ENCODE peak calls at places on chromosomes 6 and 20, in five cellular contexts. One of them, this sample, is unnamed.

GRCh38 chr6:129120856-129121255 is 237.9 kb downstream of the LAMA2 start:
- DNase-seq in SK-N-SH: no peak
- DNase-seq in AG10803: peak; percentile 54
- DNase-seq in keratinocyte: no peak
- DNase-seq in bronchial epithelial cell: no peak
- DNase-seq in this sample: no peak

GRCh38 chr6:161204866-161205557 is 68.8 kb downstream of the AGPAT4 start:
- DNase-seq in AG10803: peak; percentile 35
- DNase-seq in keratinocyte: no peak
- DNase-seq in bronchial epithelial cell: no peak
- DNase-seq in SK-N-SH: no peak
- DNase-seq in this sample: no peak

GRCh38 chr20:24693466-24694156 is 224.2 kb downstream of the SYNDIG1 start:
- DNase-seq in keratinocyte: no peak
- DNase-seq in AG10803: no peak
- DNase-seq in bronchial epithelial cell: no peak
- DNase-seq in SK-N-SH: peak; percentile 8
- DNase-seq in this sample: no peak

GRCh38 chr6:108526739-108527174 is 34.0 kb upstream of the FOXO3 start:
- DNase-seq in keratinocyte: no peak
- DNase-seq in SK-N-SH: peak; percentile 64
- DNase-seq in AG10803: peak; percentile 55
- DNase-seq in bronchial epithelial cell: peak; percentile 44
- DNase-seq in this sample: peak; percentile 65

GRCh38 chr20:37357481-37358365 is 11.8 kb downstream of the SRC start:
- DNase-seq in bronchial epithelial cell: no peak
- DNase-seq in AG10803: no peak
- DNase-seq in keratinocyte: no peak
- DNase-seq in SK-N-SH: peak; percentile 12
- DNase-seq in this sample: no peak

GRCh38 chr6:32627831-32628230 is 9.4 kb upstream of the HLA-DQA1 start:
- DNase-seq in SK-N-SH: no peak
- DNase-seq in keratinocyte: no peak
- DNase-seq in bronchial epithelial cell: peak; percentile 44
- DNase-seq in AG10803: peak; percentile 6
- DNase-seq in this sample: peak; percentile 41

GRCh38 chr6:167932468-167933276 is 64.8 kb upstream of the KIF25 start:
- DNase-seq in keratinocyte: no peak
- DNase-seq in SK-N-SH: no peak
- DNase-seq in AG10803: peak; percentile 35
- DNase-seq in bronchial epithelial cell: peak; percentile 85
- DNase-seq in this sample: peak; percentile 44

GRCh38 chr6:152859225-152859624 is 108.6 kb downstream of the VIP start:
- DNase-seq in keratinocyte: no peak
- DNase-seq in SK-N-SH: no peak
- DNase-seq in AG10803: no peak
- DNase-seq in bronchial epithelial cell: no peak
- DNase-seq in this sample: peak; percentile 0

DNA sequence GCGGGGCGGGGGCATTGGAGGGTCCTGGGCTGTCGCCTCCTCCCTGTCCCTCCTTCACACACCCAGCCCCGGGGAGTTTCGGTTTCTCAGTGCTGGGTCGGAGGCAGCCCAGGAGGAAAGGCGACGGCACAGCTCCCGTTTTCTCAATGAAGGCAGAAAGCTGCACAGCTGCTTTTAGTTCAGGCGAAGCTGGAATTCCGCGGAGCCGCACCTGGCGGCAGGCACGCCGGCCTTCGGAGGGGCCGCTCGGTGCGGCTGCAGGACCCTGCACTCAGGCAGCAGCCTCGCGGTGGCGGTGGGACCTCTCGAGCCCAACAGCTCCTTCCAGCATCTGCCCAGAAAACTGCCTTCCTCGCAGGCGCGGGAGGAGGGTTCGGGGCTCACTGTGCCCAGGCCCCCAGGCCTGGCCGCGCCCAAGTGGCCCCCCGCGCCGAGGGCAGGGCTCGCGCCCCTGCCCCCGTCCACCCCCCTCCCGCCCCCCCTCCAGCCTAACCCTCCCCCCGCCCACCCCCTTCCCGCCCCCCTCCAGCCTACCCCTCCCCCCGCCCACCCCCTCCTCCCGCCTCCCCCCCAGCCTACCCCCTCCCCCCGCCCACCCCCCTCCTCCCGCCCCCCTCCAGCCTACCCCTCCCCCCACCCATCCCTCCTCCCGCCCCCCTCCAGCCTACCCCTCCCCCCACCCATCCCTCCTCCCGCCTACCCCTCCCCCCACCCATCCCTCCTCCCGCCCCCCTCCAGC is 4.8 kb downstream of the FOXQ1 start:
- DNase-seq in bronchial epithelial cell: no peak
- DNase-seq in keratinocyte: no peak
- DNase-seq in AG10803: no peak
- DNase-seq in SK-N-SH: peak; percentile 35
- DNase-seq in this sample: no peak
- H3K4me3 ChIP-seq in bronchial epithelial cell: peak overlapping the region; percentile 53
- H3K4me3 ChIP-seq in keratinocyte: peak overlapping the region; percentile 45
- H3K4me3 ChIP-seq in AG10803: peak overlapping the region; percentile 62
- H3K4me3 ChIP-seq in SK-N-SH: peak overlapping the region; percentile 58
- H3K4me3 ChIP-seq in this sample: peak overlapping the region; percentile 55

DNA sequence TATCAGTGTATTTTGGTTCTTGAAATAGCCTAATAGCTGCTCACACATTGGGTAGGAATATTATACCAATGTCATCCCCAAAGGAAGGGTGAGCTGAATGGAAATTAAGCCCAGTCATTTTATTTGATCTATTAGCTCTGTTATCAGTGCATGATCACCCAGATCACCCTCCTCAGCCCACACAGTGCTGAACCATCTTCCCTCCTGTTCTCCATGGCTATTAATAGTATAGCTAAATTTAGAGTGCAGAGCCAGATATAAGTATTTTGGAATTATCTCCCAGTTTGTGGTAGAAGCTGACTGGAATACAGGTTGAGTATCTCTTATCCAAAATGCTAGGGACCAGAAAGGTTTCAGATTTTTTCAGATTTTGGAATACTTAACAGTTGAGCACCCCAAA is 45.4 kb downstream of the KCTD20 start:
- DNase-seq in SK-N-SH: no peak
- DNase-seq in AG10803: no peak
- DNase-seq in bronchial epithelial cell: no peak
- DNase-seq in keratinocyte: no peak
- DNase-seq in this sample: no peak
- TF ChIP-seq CTCF in SK-N-SH: no peak
- TF ChIP-seq CTCF in AG10803: no peak
- TF ChIP-seq CTCF in bronchial epithelial cell: no peak
- TF ChIP-seq CTCF in keratinocyte: no peak
- TF ChIP-seq CTCF in this sample: no peak

GRCh38 chr20:49924247-49924646 is 8.9 kb upstream of the SPATA2 start:
- DNase-seq in SK-N-SH: no peak
- DNase-seq in bronchial epithelial cell: no peak
- DNase-seq in keratinocyte: no peak
- DNase-seq in AG10803: no peak
- DNase-seq in this sample: no peak

GRCh38 chr20:49929142-49929494 is 7.1 kb upstream of the RNF114 start:
- DNase-seq in keratinocyte: no peak
- DNase-seq in AG10803: no peak
- DNase-seq in bronchial epithelial cell: no peak
- DNase-seq in SK-N-SH: no peak
- DNase-seq in this sample: no peak

GRCh38 chr20:49925901-49926454 is 10.2 kb upstream of the RNF114 start:
- DNase-seq in keratinocyte: no peak
- DNase-seq in AG10803: no peak
- DNase-seq in SK-N-SH: no peak
- DNase-seq in bronchial epithelial cell: no peak
- DNase-seq in this sample: peak; percentile 24

GRCh38 chr20:49928411-49929141 is 7.6 kb upstream of the RNF114 start:
- DNase-seq in bronchial epithelial cell: peak; percentile 77
- DNase-seq in AG10803: peak; percentile 83
- DNase-seq in keratinocyte: no peak
- DNase-seq in SK-N-SH: peak; percentile 83
- DNase-seq in this sample: peak; percentile 94
- H3K4me3 ChIP-seq in bronchial epithelial cell: no peak overlapping the region
- H3K4me3 ChIP-seq in AG10803: no peak overlapping the region
- H3K4me3 ChIP-seq in keratinocyte: peak overlapping the region; percentile 14
- H3K4me3 ChIP-seq in SK-N-SH: peak overlapping the region; percentile 28
- H3K4me3 ChIP-seq in this sample: no peak overlapping the region

GRCh38 chr6:43572015-43572414 is 3.8 kb downstream of the XPO5 start:
- DNase-seq in SK-N-SH: no peak
- DNase-seq in bronchial epithelial cell: no peak
- DNase-seq in AG10803: no peak
- DNase-seq in keratinocyte: no peak
- DNase-seq in this sample: no peak
- TF ChIP-seq CTCF in SK-N-SH: no peak
- TF ChIP-seq CTCF in bronchial epithelial cell: no peak
- TF ChIP-seq CTCF in AG10803: no peak
- TF ChIP-seq CTCF in keratinocyte: no peak
- TF ChIP-seq CTCF in this sample: no peak

GRCh38 chr6:33744895-33745546 is 1.7 kb downstream of the IP6K3 start:
- DNase-seq in AG10803: no peak
- DNase-seq in keratinocyte: no peak
- DNase-seq in bronchial epithelial cell: no peak
- DNase-seq in SK-N-SH: no peak
- DNase-seq in this sample: no peak
- H3K4me3 ChIP-seq in AG10803: no peak overlapping the region
- H3K4me3 ChIP-seq in keratinocyte: no peak overlapping the region
- H3K4me3 ChIP-seq in bronchial epithelial cell: no peak overlapping the region
- H3K4me3 ChIP-seq in SK-N-SH: no peak overlapping the region
- H3K4me3 ChIP-seq in this sample: no peak overlapping the region

GRCh38 chr6:132937466-132937906 is 123.1 kb downstream of the RPS12 start:
- DNase-seq in AG10803: peak; percentile 16
- DNase-seq in keratinocyte: no peak
- DNase-seq in bronchial epithelial cell: peak; percentile 74
- DNase-seq in SK-N-SH: peak; percentile 43
- DNase-seq in this sample: peak; percentile 58
- TF ChIP-seq CTCF in AG10803: peak; percentile 56
- TF ChIP-seq CTCF in keratinocyte: peak; percentile 66
- TF ChIP-seq CTCF in bronchial epithelial cell: peak; percentile 74
- TF ChIP-seq CTCF in SK-N-SH: peak; percentile 66
- TF ChIP-seq CTCF in this sample: peak; percentile 41

GRCh38 chr6:147903321-147903720 is 394.8 kb downstream of the SAMD5 start:
- DNase-seq in bronchial epithelial cell: no peak
- DNase-seq in SK-N-SH: no peak
- DNase-seq in AG10803: no peak
- DNase-seq in keratinocyte: no peak
- DNase-seq in this sample: no peak

GRCh38 chr6:147905721-147906120 is 397.2 kb downstream of the SAMD5 start:
- DNase-seq in keratinocyte: no peak
- DNase-seq in bronchial epithelial cell: no peak
- DNase-seq in AG10803: peak; percentile 6
- DNase-seq in SK-N-SH: no peak
- DNase-seq in this sample: no peak

GRCh38 chr6:147906361-147906760 is 397.9 kb downstream of the SAMD5 start:
- DNase-seq in keratinocyte: no peak
- DNase-seq in AG10803: no peak
- DNase-seq in SK-N-SH: no peak
- DNase-seq in bronchial epithelial cell: peak; percentile 32
- DNase-seq in this sample: peak; percentile 77

GRCh38 chr6:147904416-147904815 is 395.9 kb downstream of the SAMD5 start:
- DNase-seq in keratinocyte: no peak
- DNase-seq in bronchial epithelial cell: peak; percentile 3
- DNase-seq in AG10803: no peak
- DNase-seq in SK-N-SH: no peak
- DNase-seq in this sample: no peak

DNA sequence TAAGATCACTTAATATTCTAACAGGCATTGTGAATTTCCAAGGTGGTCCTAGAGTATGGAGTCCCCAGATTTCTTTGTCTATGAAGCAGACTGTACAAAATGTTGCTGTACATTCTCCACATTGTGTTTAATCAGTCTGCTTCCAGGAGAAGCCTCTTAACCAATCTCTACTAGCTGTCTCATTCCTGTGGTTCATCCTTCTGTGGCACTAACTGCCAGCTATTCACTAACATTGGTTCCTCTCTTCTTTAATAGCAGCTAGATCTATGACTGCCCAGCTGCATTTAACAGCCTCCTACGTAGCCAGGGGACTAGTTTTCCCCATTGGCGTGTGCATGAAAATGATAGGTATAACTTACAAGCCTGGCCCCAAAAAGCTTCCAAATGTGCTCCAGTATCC is 395.4 kb downstream of the SAMD5 start:
- DNase-seq in bronchial epithelial cell: no peak
- DNase-seq in keratinocyte: no peak
- DNase-seq in AG10803: no peak
- DNase-seq in SK-N-SH: no peak
- DNase-seq in this sample: no peak
- H3K4me3 ChIP-seq in bronchial epithelial cell: no peak overlapping the region
- H3K4me3 ChIP-seq in keratinocyte: no peak overlapping the region
- H3K4me3 ChIP-seq in AG10803: no peak overlapping the region
- H3K4me3 ChIP-seq in SK-N-SH: no peak overlapping the region
- H3K4me3 ChIP-seq in this sample: no peak overlapping the region

GRCh38 chr6:16766043-16766521 is 4.8 kb upstream of the ATXN1 start:
- DNase-seq in bronchial epithelial cell: peak; percentile 82
- DNase-seq in AG10803: peak; percentile 96
- DNase-seq in keratinocyte: no peak
- DNase-seq in SK-N-SH: no peak
- DNase-seq in this sample: peak; percentile 94

GRCh38 chr6:16765235-16765634 is 4.0 kb upstream of the ATXN1 start:
- DNase-seq in SK-N-SH: no peak
- DNase-seq in bronchial epithelial cell: no peak
- DNase-seq in AG10803: no peak
- DNase-seq in keratinocyte: no peak
- DNase-seq in this sample: no peak

GRCh38 chr6:16762547-16763477 is 1.6 kb upstream of the ATXN1 start:
- DNase-seq in keratinocyte: no peak
- DNase-seq in SK-N-SH: peak; percentile 61
- DNase-seq in AG10803: peak; percentile 89
- DNase-seq in bronchial epithelial cell: peak; percentile 97
- DNase-seq in this sample: peak; percentile 93

GRCh38 chr6:16762265-16762546 is 946 bp upstream of the ATXN1 start:
- DNase-seq in SK-N-SH: no peak
- DNase-seq in keratinocyte: no peak
- DNase-seq in bronchial epithelial cell: no peak
- DNase-seq in AG10803: no peak
- DNase-seq in this sample: peak; percentile 69

GRCh38 chr6:16764188-16764950 is 3.1 kb upstream of the ATXN1 start:
- DNase-seq in AG10803: peak; percentile 70
- DNase-seq in SK-N-SH: peak; percentile 34
- DNase-seq in bronchial epithelial cell: peak; percentile 45
- DNase-seq in keratinocyte: no peak
- DNase-seq in this sample: peak; percentile 69
- TF ChIP-seq CTCF in AG10803: peak; percentile 68
- TF ChIP-seq CTCF in SK-N-SH: peak; percentile 75
- TF ChIP-seq CTCF in bronchial epithelial cell: peak; percentile 22
- TF ChIP-seq CTCF in keratinocyte: peak; percentile 41
- TF ChIP-seq CTCF in this sample: peak; percentile 29

GRCh38 chr6:166558156-166559025 is 28.1 kb downstream of the RAMACL start:
- DNase-seq in AG10803: no peak
- DNase-seq in bronchial epithelial cell: peak; percentile 33
- DNase-seq in SK-N-SH: no peak
- DNase-seq in keratinocyte: no peak
- DNase-seq in this sample: no peak
- H3K4me3 ChIP-seq in AG10803: no peak overlapping the region
- H3K4me3 ChIP-seq in bronchial epithelial cell: no peak overlapping the region
- H3K4me3 ChIP-seq in SK-N-SH: no peak overlapping the region
- H3K4me3 ChIP-seq in keratinocyte: no peak overlapping the region
- H3K4me3 ChIP-seq in this sample: no peak overlapping the region

This sample was measured in foreskin fibroblast.